ENCODE peak calls at places on chromosomes 16 and 17, in ten cellular contexts. D is effector memory CD4-positive, alpha-beta T cell; W is cardiac muscle cell; I is prostate gland; U is substantia nigra; Z is upper lobe of right lung; C is MM.1S; X is aorta; N is psoas muscle; H is right cardiac atrium. Y is an unnamed sample.

GRCh38 chr17:4555863-4556646 is 871 bp upstream of the MYBBP1A start:
- DNase-seq in W (no peak), D (no peak), N (no peak), X (no peak), C (no peak), I (no peak), U (no peak), Z (peak), H (peak), Y (no peak)

GRCh38 chr17:80175411-80175810 is 5.6 kb downstream of the CARD14 start:
- DNase-seq in N (no peak), H (no peak), U (no peak), I (no peak), W (peak), C (no peak), D (no peak), X (no peak), Z (no peak), Y (no peak)

GRCh38 chr16:88622866-88623265 is 15.5 kb upstream of the IL17C start:
- DNase-seq in Z (no peak), U (no peak), X (no peak), N (no peak), I (no peak), H (no peak), C (no peak), W (no peak), D (no peak), Y (no peak)

GRCh38 chr17:18961634-18962493 is 9.9 kb downstream of the SLC5A10 start:
- DNase-seq in X (peak), C (no peak), I (no peak), D (no peak), H (peak), N (no peak), U (no peak), Z (no peak), W (no peak), Y (no peak)

GRCh38 chr17:74202879-74203432 is 522 bp upstream of the RPL38 start:
- DNase-seq in I (no peak), U (no peak), H (no peak), X (no peak), W (no peak), C (no peak), N (no peak), Z (no peak), D (no peak), Y (no peak)

GRCh38 chr17:1179112-1179634 is 608 bp downstream of the ABR start:
- DNase-seq in C (no peak), H (peak), U (no peak), N (no peak), X (no peak), D (no peak), Z (no peak), W (no peak), I (no peak), Y (no peak)

GRCh38 chr16:81558444-81559175 is 114.0 kb downstream of the CMIP start:
- DNase-seq in N (no peak), Z (peak), U (no peak), H (no peak), C (no peak), X (peak), I (peak), W (no peak), D (no peak), Y (no peak)

GRCh38 chr17:69760562-69760961 is 314.5 kb upstream of the KCNJ16 start:
- DNase-seq in W (no peak), N (no peak), D (no peak), I (no peak), X (no peak), Z (no peak), H (no peak), U (no peak), C (no peak), Y (no peak)

GRCh38 chr16:24838554-24839266 is 7.1 kb upstream of the SLC5A11 start:
- DNase-seq in H (no peak), W (peak), D (no peak), Z (no peak), X (no peak), N (no peak), C (no peak), I (no peak), U (no peak), Y (no peak)

GRCh38 chr17:49180303-49180702 is 30.1 kb downstream of the GNGT2 start:
- DNase-seq in I (peak), W (peak), D (peak), X (peak), H (peak), Z (peak), N (peak), U (no peak), C (peak), Y (peak)

GRCh38 chr16:28992496-28992895 is 7.6 kb downstream of the LAT start:
- DNase-seq in U (no peak), Z (no peak), N (no peak), H (no peak), X (no peak), C (no peak), D (no peak), I (no peak), W (no peak), Y (no peak)

GRCh38 chr17:28646039-28646754 is 1.2 kb upstream of the BLTP2 start:
- DNase-seq in N (no peak), H (no peak), C (no peak), D (no peak), X (no peak), I (no peak), U (no peak), W (no peak), Z (no peak), Y (no peak)

GRCh38 chr17:64641499-64641898 is 20.6 kb downstream of the SMURF2 start:
- DNase-seq in W (peak), X (no peak), I (no peak), C (no peak), N (no peak), U (no peak), D (no peak), Z (no peak), H (no peak), Y (no peak)

GRCh38 chr17:30236807-30237206 is 1.3 kb upstream of the SLC6A4 start:
- DNase-seq in Z (peak), D (no peak), N (peak), H (peak), X (peak), W (peak), C (no peak), U (no peak), I (peak), Y (no peak)

GRCh38 chr17:74759941-74760340 is 11.5 kb downstream of the NHERF1 start:
- DNase-seq in H (no peak), W (no peak), X (no peak), N (no peak), U (no peak), Z (peak), D (no peak), C (no peak), I (peak), Y (no peak)

GRCh38 chr17:83083368-83084201 is 4.2 kb downstream of the METRNL start:
- DNase-seq in X (peak), U (no peak), D (peak), N (peak), W (peak), Z (no peak), H (peak), C (no peak), I (no peak), Y (no peak)

GRCh38 chr17:59406808-59407381 is 75.4 kb downstream of the YPEL2 start:
- DNase-seq in D (no peak), C (no peak), I (no peak), W (peak), Z (no peak), U (no peak), H (no peak), X (no peak), N (no peak), Y (no peak)

GRCh38 chr16:28935924-28936783 is 4.4 kb downstream of the CD19 start:
- DNase-seq in U (no peak), Z (peak), W (peak), C (peak), X (peak), I (peak), D (peak), H (peak), N (peak), Y (peak)

GRCh38 chr16:15518412-15519351 is 84.3 kb downstream of the BMERB1 start:
- DNase-seq in U (no peak), I (no peak), N (peak), H (peak), C (no peak), D (no peak), X (no peak), Z (no peak), W (peak), Y (no peak)

DNA sequence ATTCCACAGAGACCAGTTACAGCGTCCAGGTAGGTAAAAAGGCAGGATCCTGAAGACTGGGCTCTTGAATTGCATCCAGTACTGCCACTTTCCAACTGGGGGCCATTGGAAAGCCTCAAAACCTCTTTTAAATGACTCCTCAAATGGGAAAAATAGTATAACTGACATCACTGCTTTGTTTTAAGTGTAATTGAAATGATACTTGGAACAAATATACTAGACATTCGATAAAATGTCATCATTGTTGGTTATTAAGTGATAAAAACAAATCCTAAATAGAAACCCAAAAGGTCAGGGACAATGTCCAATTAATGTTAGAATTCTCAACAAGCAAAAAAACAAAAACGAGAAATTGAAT is 1.2 kb upstream of the COTL1 start:
- DNase-seq in N (no peak), X (no peak), I (no peak), W (no peak), U (no peak), Z (no peak), C (no peak), D (no peak), H (no peak), Y (no peak)
- H3K27ac ChIP-seq in N (no peak), X (no peak), I (no peak), W (no peak), U (no peak), Z (no peak), C (no peak), D (no peak), H (no peak), Y (no peak)

GRCh38 chr16:57721356-57721755 is 14.2 kb upstream of the KATNB1 start:
- DNase-seq in I (no peak), Z (no peak), U (no peak), N (no peak), H (no peak), W (no peak), X (peak), D (no peak), C (no peak), Y (no peak)

GRCh38 chr16:57722651-57723050 is 12.9 kb upstream of the KATNB1 start:
- DNase-seq in N (no peak), H (no peak), U (no peak), Z (no peak), C (no peak), W (no peak), I (no peak), D (no peak), X (peak), Y (no peak)

GRCh38 chr16:57723170-57723569 is 12.4 kb upstream of the KATNB1 start:
- DNase-seq in U (no peak), W (peak), Z (no peak), D (no peak), I (no peak), X (peak), N (no peak), C (no peak), H (no peak), Y (no peak)

GRCh38 chr16:57721765-57722499 is 13.6 kb upstream of the KATNB1 start:
- DNase-seq in C (no peak), D (no peak), U (no peak), W (no peak), Z (no peak), I (no peak), N (no peak), X (peak), H (no peak), Y (no peak)

DNA sequence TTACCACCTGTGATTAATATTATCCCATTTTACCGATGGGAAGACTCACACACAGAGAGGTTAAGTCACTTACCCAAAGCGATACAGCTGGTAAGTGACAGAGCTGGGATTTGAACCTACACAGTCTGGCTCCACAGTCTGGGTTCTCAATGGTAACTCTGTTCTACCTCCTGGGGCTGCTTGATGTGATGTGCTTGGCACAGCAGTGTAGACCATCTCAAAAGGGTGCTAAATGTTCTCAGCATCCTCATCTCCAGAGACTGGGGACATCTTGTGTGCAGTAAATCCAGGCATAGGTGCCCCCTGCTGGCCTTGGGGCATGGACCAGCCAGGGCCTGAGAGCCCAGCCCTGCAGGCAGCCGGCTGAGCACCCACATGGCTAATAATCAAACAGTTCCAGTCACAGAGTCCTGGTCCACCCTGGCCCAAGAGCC is 15.4 kb upstream of the KATNB1 start:
- DNase-seq in D (no peak), U (no peak), C (peak), X (peak), I (peak), Z (no peak), W (peak), N (no peak), H (no peak), Y (peak)
- H3K27ac ChIP-seq in D (no peak), U (no peak), C (no peak), X (no peak), I (no peak), Z (no peak), W (no peak), N (no peak), H (no peak), Y (no peak)

GRCh38 chr16:67801889-67802288 is 4.5 kb downstream of the RANBP10 start:
- DNase-seq in C (no peak), H (no peak), U (no peak), W (no peak), I (no peak), N (no peak), X (no peak), Z (no peak), D (no peak), Y (peak)
- H3K27ac ChIP-seq in C (no peak), H (no peak), U (no peak), W (no peak), I (no peak), N (peak), X (no peak), Z (no peak), D (no peak), Y (peak)

GRCh38 chr16:47887496-47887895 is 268.3 kb downstream of the ABCC12 start:
- DNase-seq in Z (no peak), W (peak), H (no peak), U (no peak), I (no peak), X (no peak), N (no peak), D (no peak), C (no peak), Y (no peak)

GRCh38 chr16:47888734-47889133 is 267.1 kb downstream of the ABCC12 start:
- DNase-seq in N (no peak), C (no peak), I (no peak), D (no peak), X (no peak), W (no peak), U (no peak), H (no peak), Z (no peak), Y (no peak)

GRCh38 chr16:47885489-47885888 is 270.3 kb downstream of the ABCC12 start:
- DNase-seq in H (no peak), U (no peak), N (no peak), D (no peak), X (no peak), I (no peak), C (no peak), Z (no peak), W (no peak), Y (no peak)

GRCh38 chr16:47886631-47887415 is 269.0 kb downstream of the ABCC12 start:
- DNase-seq in W (no peak), C (no peak), H (no peak), D (no peak), X (no peak), I (no peak), U (no peak), N (no peak), Z (no peak), Y (no peak)

GRCh38 chr16:47888142-47888541 is 267.7 kb downstream of the ABCC12 start:
- DNase-seq in W (peak), C (no peak), H (no peak), I (no peak), X (no peak), D (no peak), N (no peak), U (no peak), Z (no peak), Y (no peak)
- H3K27ac ChIP-seq in W (no peak), C (no peak), H (no peak), I (no peak), X (no peak), D (no peak), N (no peak), U (no peak), Z (no peak), Y (no peak)

DNA sequence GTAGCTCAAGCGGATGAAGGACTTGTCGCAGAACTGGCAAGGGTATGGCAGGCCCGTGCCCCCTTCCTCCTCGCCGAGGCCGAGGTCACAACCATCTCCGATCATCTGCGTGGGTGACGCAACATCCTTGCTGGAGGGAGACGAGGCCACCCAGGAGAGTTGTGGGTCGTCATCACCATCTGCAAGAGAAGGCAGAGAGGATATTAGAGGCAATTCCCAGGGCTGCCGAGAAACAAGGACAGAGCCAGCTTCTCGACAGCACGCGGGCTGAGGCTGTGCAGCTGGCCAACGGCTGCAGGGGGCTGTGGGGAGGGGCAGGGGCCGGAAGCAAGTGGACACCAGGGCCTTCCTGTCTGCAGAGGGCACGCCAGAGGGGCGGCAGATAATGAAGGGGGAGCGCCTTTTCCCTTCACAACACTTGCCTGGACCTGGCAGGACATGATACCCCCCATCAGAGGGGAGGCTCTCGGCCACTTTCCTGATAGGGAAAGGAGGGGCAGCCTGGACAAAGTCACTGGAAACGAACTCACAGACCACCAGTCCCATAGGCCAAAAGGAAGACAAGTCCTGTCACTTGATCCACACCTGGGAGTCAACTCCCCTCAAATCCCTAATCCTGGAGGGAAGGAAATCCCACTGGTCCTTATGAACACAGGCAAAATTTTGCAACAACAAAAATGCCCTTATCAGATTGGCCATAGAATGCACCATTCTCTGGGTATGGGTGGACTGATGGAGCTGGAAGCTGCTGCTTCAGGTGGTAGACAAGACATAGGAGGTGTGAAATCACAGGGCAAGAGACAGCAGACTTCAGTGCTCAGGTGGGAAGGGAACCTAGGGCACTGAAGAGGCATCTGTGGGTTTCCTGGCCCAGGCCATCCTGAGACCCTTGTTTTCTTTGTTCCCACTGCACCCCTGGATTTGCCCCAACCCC is 216.9 kb downstream of the ZNF423 start:
- DNase-seq in I (no peak), Z (no peak), D (no peak), C (no peak), X (peak), H (peak), U (no peak), N (peak), W (peak), Y (no peak)
- H3K27ac ChIP-seq in I (no peak), Z (peak), D (no peak), C (no peak), X (no peak), H (peak), U (no peak), N (peak), W (peak), Y (no peak)

DNA sequence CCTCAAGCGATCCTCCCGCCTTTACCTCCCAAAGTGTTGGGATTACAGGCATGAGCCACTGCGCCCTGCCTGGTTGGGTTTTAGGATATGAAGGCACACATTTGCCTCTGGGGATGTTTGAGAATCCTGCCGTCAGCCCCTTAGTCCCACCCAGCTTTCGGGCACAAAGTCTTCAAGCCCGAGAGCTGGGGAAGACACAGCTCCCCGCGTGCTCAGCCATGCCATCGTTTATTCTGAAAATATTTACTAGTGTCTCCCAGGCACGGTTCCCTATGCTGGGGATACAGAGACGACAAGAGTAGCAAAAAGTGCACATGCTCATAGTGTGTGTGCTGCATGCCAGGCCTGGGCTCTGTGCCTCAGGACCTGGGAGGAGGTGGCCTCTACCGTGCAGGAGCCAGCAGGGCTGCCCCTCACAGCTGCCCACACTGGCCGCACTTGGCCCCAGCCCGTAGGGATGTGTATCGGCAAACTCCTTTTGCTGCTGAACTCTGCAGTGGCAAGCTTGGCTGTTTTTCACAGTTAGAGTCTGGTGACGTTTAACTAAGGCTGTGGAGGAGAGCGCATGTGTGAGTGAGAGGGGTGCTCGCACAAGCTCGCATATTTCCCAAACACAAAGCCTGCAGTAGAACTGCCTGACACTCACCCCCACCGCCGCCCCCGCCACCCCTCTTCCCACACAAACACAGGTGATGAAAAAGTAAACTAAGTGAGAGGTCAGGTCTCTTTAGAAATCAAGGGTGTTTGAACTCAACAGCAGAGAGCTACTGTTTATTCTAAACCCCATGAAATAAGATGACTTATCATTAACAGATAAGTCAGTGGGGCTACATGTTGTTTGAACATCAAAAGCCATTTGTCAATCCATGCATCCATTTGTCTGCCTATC is 266.4 kb downstream of the MRTFB start:
- DNase-seq in C (no peak), Z (no peak), N (no peak), H (no peak), U (no peak), W (peak), X (no peak), I (peak), D (no peak), Y (no peak)
- H3K27ac ChIP-seq in C (no peak), Z (no peak), N (peak), H (no peak), U (no peak), W (no peak), X (no peak), I (no peak), D (no peak), Y (no peak)

DNA sequence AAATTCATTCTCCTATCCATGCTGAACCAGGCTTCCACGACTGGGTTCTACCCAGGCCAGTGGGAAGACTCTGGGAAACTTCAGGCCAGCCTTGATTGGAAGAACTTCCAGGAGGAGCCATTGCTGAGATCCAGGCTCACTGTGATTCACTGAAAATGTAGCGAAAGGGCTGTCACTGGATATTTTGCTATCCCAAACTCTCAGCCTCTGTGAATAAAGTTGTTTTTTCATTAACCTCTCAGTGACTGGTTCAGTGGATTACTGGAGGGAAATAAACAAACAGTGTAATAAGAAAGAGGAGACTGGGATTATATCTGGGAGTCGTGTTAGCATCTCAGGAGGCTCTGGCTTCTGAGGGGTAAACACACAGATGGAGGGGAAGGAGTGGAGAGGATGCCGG is 3.1 kb downstream of the FOXL1 start:
- DNase-seq in X (no peak), C (no peak), N (no peak), U (no peak), Z (no peak), H (no peak), I (no peak), D (no peak), W (no peak), Y (no peak)
- H3K27ac ChIP-seq in X (peak), C (no peak), N (no peak), U (no peak), Z (no peak), H (no peak), I (no peak), D (no peak), W (no peak), Y (no peak)

GRCh38 chr16:70152578-70153302 is 20.8 kb upstream of the CLEC18C start:
- DNase-seq in X (peak), H (no peak), U (no peak), I (no peak), C (no peak), N (no peak), W (no peak), Z (no peak), D (no peak), Y (no peak)
- H3K27ac ChIP-seq in X (no peak), H (no peak), U (no peak), I (peak), C (no peak), N (no peak), W (no peak), Z (no peak), D (no peak), Y (no peak)

Y was measured in OCI-LY7.